ENCODE peak calls at places on chromosomes 6 and 20, in four cellular contexts. One of them, this sample, is unnamed.

GRCh38 chr20:33999025-33999629 is 5.4 kb downstream of the RALY start:
- DNase-seq in activated T-helper 1 cell treated with anti-CD3 and anti-CD28 coated beads, Interleukin-2, amount 50 U/mL, for 16 hours: no peak
- DNase-seq in stimulated activated CD4-positive, alpha-beta T cell treated with anti-CD3 and anti-CD28 coated beads, Interleukin-2, amount 100 ng/mL, for 48 hours: no peak
- DNase-seq in psoas muscle: no peak
- DNase-seq in this sample: no peak

GRCh38 chr20:34222208-34222607 is 19.0 kb upstream of the ASIP start:
- DNase-seq in activated T-helper 1 cell treated with anti-CD3 and anti-CD28 coated beads, Interleukin-2, amount 50 U/mL, for 16 hours: no peak
- DNase-seq in stimulated activated CD4-positive, alpha-beta T cell treated with anti-CD3 and anti-CD28 coated beads, Interleukin-2, amount 100 ng/mL, for 48 hours: no peak
- DNase-seq in psoas muscle: no peak
- DNase-seq in this sample: no peak

GRCh38 chr20:10857362-10858070 is 183.7 kb upstream of the JAG1 start:
- DNase-seq in activated T-helper 1 cell treated with anti-CD3 and anti-CD28 coated beads, Interleukin-2, amount 50 U/mL, for 16 hours: no peak
- DNase-seq in stimulated activated CD4-positive, alpha-beta T cell treated with anti-CD3 and anti-CD28 coated beads, Interleukin-2, amount 100 ng/mL, for 48 hours: no peak
- DNase-seq in psoas muscle: no peak
- DNase-seq in this sample: peak; percentile 61

GRCh38 chr6:137776786-137777185 is 90.3 kb upstream of the TNFAIP3 start:
- DNase-seq in activated T-helper 1 cell treated with anti-CD3 and anti-CD28 coated beads, Interleukin-2, amount 50 U/mL, for 16 hours: no peak
- DNase-seq in stimulated activated CD4-positive, alpha-beta T cell treated with anti-CD3 and anti-CD28 coated beads, Interleukin-2, amount 100 ng/mL, for 48 hours: no peak
- DNase-seq in psoas muscle: no peak
- DNase-seq in this sample: no peak

GRCh38 chr6:133184798-133185380 is 56.3 kb upstream of the EYA4 start:
- DNase-seq in activated T-helper 1 cell treated with anti-CD3 and anti-CD28 coated beads, Interleukin-2, amount 50 U/mL, for 16 hours: no peak
- DNase-seq in stimulated activated CD4-positive, alpha-beta T cell treated with anti-CD3 and anti-CD28 coated beads, Interleukin-2, amount 100 ng/mL, for 48 hours: no peak
- DNase-seq in psoas muscle: no peak
- DNase-seq in this sample: no peak

GRCh38 chr6:36028088-36028886 is 679 bp downstream of the MAPK14 start:
- DNase-seq in activated T-helper 1 cell treated with anti-CD3 and anti-CD28 coated beads, Interleukin-2, amount 50 U/mL, for 16 hours: no peak
- DNase-seq in stimulated activated CD4-positive, alpha-beta T cell treated with anti-CD3 and anti-CD28 coated beads, Interleukin-2, amount 100 ng/mL, for 48 hours: peak; percentile 29
- DNase-seq in psoas muscle: peak; percentile 67
- DNase-seq in this sample: peak; percentile 81

GRCh38 chr20:49819702-49820101 is 7.1 kb downstream of the SLC9A8 start:
- DNase-seq in activated T-helper 1 cell treated with anti-CD3 and anti-CD28 coated beads, Interleukin-2, amount 50 U/mL, for 16 hours: no peak
- DNase-seq in stimulated activated CD4-positive, alpha-beta T cell treated with anti-CD3 and anti-CD28 coated beads, Interleukin-2, amount 100 ng/mL, for 48 hours: no peak
- DNase-seq in psoas muscle: no peak
- DNase-seq in this sample: no peak

GRCh38 chr6:135852775-135853174 is 1.3 kb downstream of the PDE7B start:
- DNase-seq in activated T-helper 1 cell treated with anti-CD3 and anti-CD28 coated beads, Interleukin-2, amount 50 U/mL, for 16 hours: no peak
- DNase-seq in stimulated activated CD4-positive, alpha-beta T cell treated with anti-CD3 and anti-CD28 coated beads, Interleukin-2, amount 100 ng/mL, for 48 hours: no peak
- DNase-seq in psoas muscle: no peak
- DNase-seq in this sample: no peak

GRCh38 chr6:85594197-85594930 is 706 bp upstream of the SNX14 start:
- DNase-seq in activated T-helper 1 cell treated with anti-CD3 and anti-CD28 coated beads, Interleukin-2, amount 50 U/mL, for 16 hours: no peak
- DNase-seq in stimulated activated CD4-positive, alpha-beta T cell treated with anti-CD3 and anti-CD28 coated beads, Interleukin-2, amount 100 ng/mL, for 48 hours: no peak
- DNase-seq in psoas muscle: no peak
- DNase-seq in this sample: no peak

GRCh38 chr6:33018904-33019303 is 9.5 kb upstream of the HLA-DOA start:
- DNase-seq in activated T-helper 1 cell treated with anti-CD3 and anti-CD28 coated beads, Interleukin-2, amount 50 U/mL, for 16 hours: no peak
- DNase-seq in stimulated activated CD4-positive, alpha-beta T cell treated with anti-CD3 and anti-CD28 coated beads, Interleukin-2, amount 100 ng/mL, for 48 hours: no peak
- DNase-seq in psoas muscle: peak; percentile 65
- DNase-seq in this sample: no peak

GRCh38 chr20:34952676-34953075 is 2.9 kb downstream of the GSS start:
- DNase-seq in activated T-helper 1 cell treated with anti-CD3 and anti-CD28 coated beads, Interleukin-2, amount 50 U/mL, for 16 hours: no peak
- DNase-seq in stimulated activated CD4-positive, alpha-beta T cell treated with anti-CD3 and anti-CD28 coated beads, Interleukin-2, amount 100 ng/mL, for 48 hours: no peak
- DNase-seq in psoas muscle: no peak
- DNase-seq in this sample: no peak

GRCh38 chr6:37283786-37284185 is 25.8 kb upstream of the TMEM217 start:
- DNase-seq in activated T-helper 1 cell treated with anti-CD3 and anti-CD28 coated beads, Interleukin-2, amount 50 U/mL, for 16 hours: no peak
- DNase-seq in stimulated activated CD4-positive, alpha-beta T cell treated with anti-CD3 and anti-CD28 coated beads, Interleukin-2, amount 100 ng/mL, for 48 hours: no peak
- DNase-seq in psoas muscle: peak; percentile 92
- DNase-seq in this sample: peak; percentile 90